ENCODE peak calls at places on chromosomes 1 and 21, in eight cellular contexts. R, I, S, H, V, B, D and A are unnamed samples.
A peak's percentile ranks its signal among the peaks of the same experiment; 100 is the strongest.

GRCh38 chr1:26754086-26754874 is 33.5 kb upstream of the PIGV start:
- DNase-seq in R (no peak), I (no peak), S (no peak), H (no peak), V (no peak), B (no peak), D (no peak), A (no peak)

GRCh38 chr1:8194481-8195227 is 123.3 kb upstream of the SLC45A1 start:
- DNase-seq in R (peak; percentile 18), I (peak; percentile 24), S (peak; percentile 61), H (peak; percentile 60), V (no peak), B (no peak), D (no peak), A (no peak)

GRCh38 chr1:184222561-184223157 is 164.2 kb upstream of the C1orf21 start:
- DNase-seq in R (peak; percentile 71), I (peak; percentile 78), S (peak; percentile 23), H (peak; percentile 76), V (no peak), B (no peak), D (no peak), A (peak; percentile 35)

GRCh38 chr1:66367369-66367768 is 166.6 kb upstream of the SGIP1 start:
- DNase-seq in R (no peak), I (no peak), S (no peak), H (no peak), V (no peak), B (no peak), D (no peak), A (no peak)

GRCh38 chr1:179091691-179092165 is 9.9 kb downstream of the TOR3A start:
- DNase-seq in R (no peak), I (no peak), S (no peak), H (peak; percentile 94), V (no peak), B (peak; percentile 62), D (no peak), A (peak; percentile 68)

GRCh38 chr1:220604921-220605320 is 77.0 kb downstream of the MARK1 start:
- DNase-seq in R (no peak), I (no peak), S (no peak), H (no peak), V (no peak), B (no peak), D (no peak), A (no peak)

GRCh38 chr21:31343680-31344480 is at the start of gene TIAM1:
- DNase-seq in R (no peak), I (peak; percentile 31), S (peak; percentile 73), H (peak; percentile 72), V (no peak), B (peak; percentile 68), D (no peak), A (no peak)

GRCh38 chr1:1617516-1617915 is 2.2 kb downstream of the MIB2 start:
- DNase-seq in R (no peak), I (no peak), S (no peak), H (no peak), V (no peak), B (no peak), D (no peak), A (no peak)

GRCh38 chr1:26278835-26279597 is 870 bp upstream of the SH3BGRL3 start:
- DNase-seq in R (peak; percentile 67), I (no peak), S (peak; percentile 42), H (peak; percentile 62), V (no peak), B (no peak), D (peak; percentile 38), A (no peak)

DNA sequence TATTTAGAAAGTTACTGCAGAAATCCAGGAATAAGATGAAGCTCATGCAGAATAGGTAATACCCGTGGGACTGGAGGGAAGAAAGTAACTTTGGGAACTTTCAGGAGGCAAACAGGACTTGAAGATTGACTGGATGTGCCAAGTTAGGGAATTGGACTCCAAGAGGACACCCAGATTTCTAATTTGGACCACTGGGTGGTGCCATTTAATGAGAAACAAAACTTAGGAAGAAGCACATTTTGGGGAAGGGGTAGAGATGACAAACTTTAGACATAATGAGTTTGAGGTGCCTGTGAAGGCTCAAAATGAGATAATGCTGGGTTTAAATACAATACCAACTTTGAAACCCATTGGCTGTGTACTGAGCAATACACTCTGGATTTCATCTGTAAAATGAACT is 3.3 kb upstream of the B4GALT3 start:
- DNase-seq in R (peak; percentile 26), I (no peak), S (no peak), H (peak; percentile 27), V (no peak), B (no peak), D (no peak), A (no peak)
- TF ChIP-seq CTCF in R (peak; percentile 41), I (no peak), S (peak; percentile 40), H (peak; percentile 36), V (peak; percentile 28), B (peak; percentile 41), D (peak; percentile 33), A (peak; percentile 8)

GRCh38 chr21:37220433-37220980 is 46.6 kb downstream of the VPS26C start:
- DNase-seq in R (no peak), I (no peak), S (peak; percentile 55), H (peak; percentile 61), V (peak; percentile 33), B (no peak), D (no peak), A (no peak)
- TF ChIP-seq CTCF in R (no peak), I (peak; percentile 11), S (no peak), H (peak; percentile 30), V (no peak), B (peak; percentile 18), D (peak; percentile 35), A (no peak)

GRCh38 chr1:11101347-11101746 is 1.7 kb upstream of the EXOSC10 start:
- DNase-seq in R (no peak), I (no peak), S (no peak), H (no peak), V (no peak), B (no peak), D (no peak), A (no peak)
- TF ChIP-seq CTCF in R (no peak), I (no peak), S (no peak), H (no peak), V (no peak), B (no peak), D (no peak), A (no peak)

DNA sequence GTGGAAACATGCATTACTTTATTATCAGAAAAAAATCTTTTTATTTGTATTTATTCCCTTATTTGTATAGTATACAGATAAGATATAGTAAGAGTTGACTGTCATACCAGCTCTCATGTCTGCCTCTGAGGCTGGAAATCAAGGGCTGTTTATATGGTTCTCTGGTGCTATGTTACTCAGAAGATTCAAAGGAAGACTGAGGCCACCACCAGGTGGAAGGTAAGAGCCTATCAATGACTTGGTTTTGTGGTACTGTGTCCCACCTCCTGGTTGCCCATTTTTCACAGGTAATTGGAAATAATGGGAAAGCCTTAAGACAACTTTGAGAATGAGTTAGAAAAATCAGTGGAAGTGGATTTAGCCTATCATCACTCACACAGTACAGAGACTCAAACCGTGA is 342.1 kb downstream of the DSCAM start:
- DNase-seq in R (no peak), I (no peak), S (no peak), H (no peak), V (no peak), B (no peak), D (no peak), A (no peak)
- TF ChIP-seq CTCF in R (no peak), I (no peak), S (no peak), H (no peak), V (no peak), B (no peak), D (no peak), A (no peak)

GRCh38 chr1:40855513-40855912 is 6.7 kb downstream of the CITED4 start:
- DNase-seq in R (no peak), I (no peak), S (no peak), H (no peak), V (no peak), B (no peak), D (no peak), A (no peak)
- TF ChIP-seq CTCF in R (peak; percentile 55), I (peak; percentile 31), S (peak; percentile 46), H (peak; percentile 17), V (peak; percentile 34), B (peak; percentile 22), D (peak; percentile 32), A (no peak)

GRCh38 chr1:169266133-169266532 is 101.5 kb downstream of the NME7 start:
- DNase-seq in R (no peak), I (no peak), S (no peak), H (no peak), V (no peak), B (no peak), D (no peak), A (no peak)

DNA sequence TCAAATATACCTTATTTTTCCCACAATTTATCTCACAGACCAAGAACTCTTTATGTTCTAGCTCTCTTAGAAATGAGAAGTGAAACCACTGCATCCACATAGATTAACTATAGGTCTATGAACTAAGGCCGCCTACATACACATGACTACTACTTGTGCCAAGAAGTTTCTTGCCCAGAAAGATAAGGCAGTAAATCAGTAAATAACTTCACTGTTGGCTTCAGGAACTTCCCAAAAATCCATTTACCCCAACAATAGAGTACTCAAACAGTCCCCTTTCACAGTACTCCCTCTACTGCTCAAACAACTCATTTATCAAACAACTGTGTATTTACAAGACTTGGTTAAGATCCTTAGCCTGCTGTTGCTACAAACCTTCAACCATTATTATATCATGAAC is 96.5 kb downstream of the NME7 start:
- DNase-seq in R (no peak), I (no peak), S (no peak), H (peak; percentile 48), V (no peak), B (no peak), D (no peak), A (no peak)
- TF ChIP-seq CTCF in R (no peak), I (peak; percentile 8), S (no peak), H (peak; percentile 32), V (no peak), B (peak; percentile 36), D (no peak), A (no peak)